ENCODE peak calls at places on chromosomes 5 and 9, in five cellular contexts. C is hepatocyte; R is A673; A is right lobe of liver; U is CD8-positive, alpha-beta T cell. X is an unnamed sample. For H3K27me3, H3K36me3 and H3K9me3, the result is how much of the 10 kb centered on the place peaks cover.

GRCh38 chr5:176573564-176574296 is 24.6 kb downstream of the CDHR2 start:
- DNase-seq in R (peak), U (peak), C (peak), A (peak), X (peak)

GRCh38 chr5:159097461-159098284 is 2.0 kb downstream of the EBF1 start:
- DNase-seq in C (no peak), U (no peak), R (no peak), A (no peak), X (peak)

GRCh38 chr5:132017738-132018625 is 6.5 kb upstream of the ACSL6 start:
- DNase-seq in C (no peak), U (no peak), R (no peak), A (peak), X (no peak)

GRCh38 chr5:139561655-139562451 is 714 bp downstream of the UBE2D2 start:
- DNase-seq in A (peak), R (peak), C (peak), U (peak), X (peak)

GRCh38 chr9:116421006-116421538 is 266.0 kb upstream of the TRIM32 start:
- DNase-seq in A (no peak), U (no peak), C (no peak), R (no peak), X (no peak)

GRCh38 chr9:112380102-112380581 is at the start of gene HSDL2:
- DNase-seq in C (peak), U (no peak), A (no peak), R (peak), X (no peak)

GRCh38 chr9:126294331-126295081 is 32.1 kb upstream of the MVB12B start:
- DNase-seq in C (no peak), R (no peak), A (no peak), U (no peak), X (no peak)

GRCh38 chr9:1048853-1049252 is 1.3 kb upstream of the DMRT2 start:
- DNase-seq in A (no peak), U (no peak), R (no peak), C (no peak), X (no peak)

GRCh38 chr5:142426129-142426641 is 101.4 kb upstream of the SPRY4 start:
- DNase-seq in A (no peak), U (no peak), R (peak), C (no peak), X (peak)

GRCh38 chr5:81856948-81857928 is 106.3 kb upstream of the SSBP2 start:
- DNase-seq in U (no peak), C (peak), R (peak), A (peak), X (peak)

GRCh38 chr5:113022661-113023060 is 46.1 kb downstream of the DCP2 start:
- DNase-seq in U (no peak), A (no peak), C (no peak), R (no peak), X (no peak)

GRCh38 chr5:11076945-11077613 is 316.0 kb upstream of the DAP start:
- DNase-seq in A (no peak), R (no peak), U (no peak), C (no peak), X (no peak)

GRCh38 chr5:142197098-142197497 is 88.5 kb downstream of the NDFIP1 start:
- DNase-seq in R (no peak), U (no peak), A (no peak), C (no peak), X (no peak)

GRCh38 chr5:37212096-37212495 is 37.1 kb downstream of the CPLANE1 start:
- DNase-seq in U (no peak), R (no peak), A (no peak), C (no peak), X (no peak)

GRCh38 chr9:70013598-70014196 is 30.0 kb upstream of the MAMDC2 start:
- DNase-seq in U (no peak), R (no peak), C (peak), A (no peak), X (peak)

GRCh38 chr5:38853753-38854470 is 8.1 kb downstream of the OSMR start:
- DNase-seq in A (no peak), C (peak), U (no peak), R (no peak), X (no peak)

GRCh38 chr9:93531374-93531773 is 45.0 kb upstream of the PHF2 start:
- DNase-seq in A (no peak), R (no peak), C (no peak), U (no peak), X (no peak)

GRCh38 chr5:169700611-169701010 is 63.5 kb downstream of the DOCK2 start:
- DNase-seq in R (no peak), C (no peak), A (no peak), U (no peak), X (no peak)

GRCh38 chr5:113451797-113452196 is 17.0 kb upstream of the TSSK1B start:
- DNase-seq in R (no peak), U (no peak), A (no peak), C (no peak), X (peak)

GRCh38 chr5:142640316-142641005 is 45.4 kb downstream of the FGF1 start:
- DNase-seq in C (no peak), A (no peak), U (no peak), R (peak), X (no peak)

GRCh38 chr9:96567203-96567700 is 52.4 kb downstream of the CDC14B start:
- DNase-seq in R (peak), C (no peak), A (no peak), U (peak), X (no peak)

GRCh38 chr9:93268551-93269314 is 84.8 kb downstream of the WNK2 start:
- DNase-seq in R (no peak), A (peak), U (no peak), C (peak), X (no peak)

GRCh38 chr5:77180167-77181081 is 30.1 kb upstream of the PDE8B start:
- DNase-seq in U (no peak), C (peak), A (peak), R (peak), X (no peak)

GRCh38 chr5:135491038-135491551 is 38.9 kb upstream of the TIFAB start:
- DNase-seq in A (no peak), U (no peak), C (no peak), R (no peak), X (no peak)

GRCh38 chr5:110900829-110901228 is 162.0 kb downstream of the SLC25A46 start:
- DNase-seq in R (no peak), C (no peak), U (no peak), A (no peak), X (no peak)

GRCh38 chr5:150398432-150399157 is 14.1 kb downstream of the CD74 start:
- DNase-seq in R (no peak), C (no peak), A (no peak), U (no peak), X (peak)

GRCh38 chr9:121325387-121325786 is 44.7 kb downstream of the STOM start:
- DNase-seq in U (no peak), C (no peak), R (no peak), A (no peak), X (no peak)

GRCh38 chr9:21688108-21689102 is 114.0 kb upstream of the MTAP start:
- DNase-seq in A (no peak), U (no peak), R (no peak), C (no peak), X (no peak)

GRCh38 chr9:124238546-124239140 is 19.1 kb upstream of the NEK6 start:
- DNase-seq in U (no peak), R (no peak), C (no peak), A (peak), X (no peak)

GRCh38 chr5:92409131-92409530 is 1026.0 kb upstream of the ARRDC3 start:
- DNase-seq in R (no peak), A (no peak), C (no peak), U (no peak), X (no peak)

GRCh38 chr5:98173334-98173733 is 600.1 kb upstream of the RGMB start:
- DNase-seq in R (no peak), U (no peak), A (no peak), C (no peak), X (no peak)

GRCh38 chr9:136344544-136345280 is 17.4 kb downstream of the GPSM1 start:
- DNase-seq in R (no peak), C (no peak), U (no peak), A (no peak), X (no peak)

GRCh38 chr9:133274236-133275104 is 531 bp downstream of the ABO start:
- DNase-seq in C (no peak), U (no peak), R (no peak), A (no peak), X (no peak)

GRCh38 chr9:133275105-133276000 is at the start of gene ABO:
- DNase-seq in R (no peak), A (no peak), C (peak), U (no peak), X (no peak)

GRCh38 chr9:133273098-133273497 is 1.9 kb downstream of the ABO start:
- DNase-seq in R (no peak), A (no peak), C (no peak), U (no peak), X (no peak)

GRCh38 chr9:133276001-133276884 is 1.2 kb upstream of the ABO start:
- DNase-seq in C (no peak), R (no peak), A (no peak), U (no peak), X (no peak)

DNA sequence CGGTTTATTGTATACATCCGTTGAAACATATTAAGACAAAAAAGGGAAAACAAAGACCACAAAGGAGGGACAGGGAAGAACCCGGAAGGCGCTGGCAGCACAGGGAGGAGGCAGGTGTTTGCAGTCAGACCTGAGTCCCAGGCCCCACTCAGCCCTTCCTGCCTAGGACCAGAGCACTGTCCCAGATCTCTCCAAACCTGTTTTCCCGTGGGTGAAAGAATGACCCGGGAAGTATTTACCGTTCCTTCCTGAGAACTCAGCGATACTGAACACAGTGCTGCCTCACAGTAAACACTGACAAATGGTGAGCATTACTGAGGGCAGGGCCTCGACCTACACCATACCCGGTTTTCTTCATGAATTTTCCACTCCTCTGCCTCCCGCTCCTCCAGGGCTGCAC is 1.2 kb downstream of the ABO start:
- DNase-seq in A (no peak), R (no peak), C (no peak), U (no peak), X (no peak)
- H3K27me3 ChIP-seq in A (under half), R (half or more), C (under half), U (under half), X (under half)

GRCh38 chr9:131487621-131488031 is 15.1 kb upstream of the POMT1 start:
- DNase-seq in R (no peak), A (no peak), C (no peak), U (no peak), X (no peak)
- H3K36me3 ChIP-seq in R (half or more), A (under half), C (under half), U (half or more), X (half or more)

GRCh38 chr9:135268981-135269380 is 181.5 kb downstream of the OLFM1 start:
- DNase-seq in C (no peak), U (no peak), R (no peak), A (no peak), X (no peak)

GRCh38 chr9:135267410-135267809 is 179.9 kb downstream of the OLFM1 start:
- DNase-seq in A (no peak), U (no peak), R (no peak), C (peak), X (no peak)

GRCh38 chr9:135269912-135270630 is 182.6 kb downstream of the OLFM1 start:
- DNase-seq in R (no peak), A (no peak), C (no peak), U (no peak), X (no peak)

GRCh38 chr9:135262248-135262647 is 174.8 kb downstream of the OLFM1 start:
- DNase-seq in C (no peak), U (no peak), R (no peak), A (no peak), X (no peak)

DNA sequence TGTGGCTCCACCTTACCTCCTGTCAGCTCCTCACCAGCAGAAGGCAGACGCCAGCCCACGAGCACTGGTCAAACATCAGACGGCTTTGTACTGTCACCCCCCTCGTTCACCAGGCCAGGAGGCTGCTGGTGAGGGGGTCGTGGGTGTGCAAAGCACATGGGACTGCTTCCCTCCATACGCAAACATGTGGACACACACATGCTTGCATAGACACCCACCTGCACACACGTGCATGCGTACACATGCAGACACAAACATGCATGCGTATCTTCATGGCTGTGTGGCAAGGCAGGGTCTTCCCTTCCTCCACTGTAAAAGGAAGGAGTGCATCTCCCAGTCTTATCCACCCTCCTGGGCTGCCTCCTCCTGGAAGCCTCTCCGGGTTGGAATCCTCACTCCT is 178.5 kb downstream of the OLFM1 start:
- DNase-seq in A (no peak), U (no peak), R (no peak), C (no peak), X (no peak)
- H3K9me3 ChIP-seq in A (under half), U (under half), R (under half), C (under half), X (under half)

GRCh38 chr5:155867531-155868088 is 459.4 kb upstream of the SGCD start:
- DNase-seq in C (no peak), U (no peak), A (no peak), R (no peak), X (no peak)
- H3K27me3 ChIP-seq in C (under half), U (under half), A (under half), R (under half), X (under half)

GRCh38 chr9:14301006-14301405 is 12.9 kb downstream of the NFIB start:
- DNase-seq in R (no peak), U (no peak), A (no peak), C (no peak), X (no peak)
- H3K36me3 ChIP-seq in R (under half), U (under half), A (under half), C (under half), X (under half)